ENCODE peak calls at places on chromosomes 6 and 20, in eight cellular contexts. A is GM13977, E is HFF-Myc, Q is osteoblast, O is IMR-90, I is right atrium auricular region, Z is astrocyte of the spinal cord, K is testis. G is an unnamed sample.

GRCh38 chr20:61520761-61521460 is 268.9 kb downstream of the CDH4 start:
- DNase-seq in A (no peak), Z (peak; percentile 90), I (no peak), Q (peak; percentile 93), E (peak; percentile 40), K (no peak), O (peak; percentile 89), G (no peak)

GRCh38 chr20:57777911-57778310 is 68.1 kb upstream of the PMEPA1 start:
- DNase-seq in O (no peak), A (no peak), E (no peak), Q (no peak), I (no peak), K (no peak), Z (no peak), G (no peak)

GRCh38 chr6:114286211-114286610 is 56.6 kb downstream of the HS3ST5 start:
- DNase-seq in K (no peak), O (no peak), A (no peak), Q (no peak), I (no peak), Z (no peak), E (no peak), G (no peak)

GRCh38 chr20:39810269-39810668 is 848.1 kb downstream of the DHX35 start:
- DNase-seq in E (no peak), Z (no peak), A (no peak), I (no peak), Q (no peak), O (no peak), K (no peak), G (no peak)

GRCh38 chr6:100116409-100117194 is 122.6 kb upstream of the MCHR2 start:
- DNase-seq in K (peak; percentile 67), A (peak; percentile 21), O (peak; percentile 76), Q (no peak), Z (peak; percentile 83), I (no peak), E (peak; percentile 83), G (peak; percentile 75)

GRCh38 chr6:35296931-35297330 is 687 bp upstream of the DEF6 start:
- DNase-seq in Q (no peak), E (no peak), Z (no peak), A (no peak), K (no peak), O (no peak), I (no peak), G (no peak)

GRCh38 chr6:170102582-170103481 is 188.0 kb downstream of the DLL1 start:
- DNase-seq in Q (peak; percentile 68), K (peak; percentile 11), O (no peak), A (no peak), I (peak; percentile 53), Z (no peak), E (no peak), G (no peak)

GRCh38 chr20:59151820-59152219 is 11.8 kb upstream of the ZNF831 start:
- DNase-seq in I (peak; percentile 28), Z (no peak), A (no peak), O (no peak), K (no peak), E (no peak), Q (no peak), G (no peak)

GRCh38 chr6:79544939-79545450 is 7.8 kb upstream of the LCA5 start:
- DNase-seq in A (peak; percentile 75), O (peak; percentile 99), Z (peak; percentile 99), I (peak; percentile 84), Q (peak; percentile 92), K (peak; percentile 81), E (peak; percentile 95), G (peak; percentile 90)

DNA sequence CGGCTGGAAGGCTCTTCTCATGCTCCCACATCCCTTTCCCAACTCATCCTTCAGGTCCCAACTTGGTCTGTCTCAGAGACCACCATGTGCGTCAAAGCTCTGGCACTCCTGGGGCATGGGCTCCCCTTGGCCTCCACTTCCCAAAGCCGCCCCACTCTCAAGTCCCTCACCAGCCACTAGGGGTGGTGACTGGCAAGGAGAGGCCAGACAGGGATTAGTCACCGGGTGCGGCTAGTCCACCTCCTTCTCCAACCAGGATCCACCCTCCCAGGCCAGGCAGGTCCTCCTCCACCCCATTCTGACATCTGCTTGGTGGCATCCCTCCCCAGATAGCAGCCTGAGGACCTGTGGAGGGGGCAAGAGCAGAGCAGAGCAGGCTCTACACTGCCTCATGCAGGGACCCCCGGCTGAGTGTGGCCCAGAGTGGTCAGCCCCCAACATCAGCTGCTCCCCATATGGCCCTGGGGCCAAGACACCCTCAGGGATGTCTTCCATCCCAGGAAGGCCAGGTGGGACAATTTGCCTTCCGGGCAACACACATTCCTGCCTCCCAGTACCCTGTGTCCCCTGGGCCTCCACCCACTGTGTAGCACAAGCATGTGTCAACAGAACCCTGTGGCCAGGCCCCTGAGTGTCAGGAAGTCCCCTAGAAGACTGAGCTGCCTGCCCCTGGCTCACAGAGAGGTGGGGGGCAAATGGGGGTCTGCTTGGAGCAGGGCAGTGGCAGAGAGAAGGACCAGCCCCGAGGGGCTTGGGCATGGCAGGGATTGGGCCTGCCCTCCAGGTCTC is 29.2 kb downstream of the YTHDF1 start:
- DNase-seq in I (no peak), E (no peak), Q (peak; percentile 90), A (no peak), Z (no peak), K (no peak), O (no peak), G (no peak)
- TF ChIP-seq CTCF in I (no peak), E (no peak), Q (peak; percentile 28), A (no peak), Z (peak; percentile 4), K (no peak), O (no peak), G (no peak)

GRCh38 chr6:2104524-2104880 is 140.9 kb downstream of the GMDS start:
- DNase-seq in I (no peak), Z (no peak), K (no peak), Q (no peak), O (no peak), E (no peak), A (no peak), G (no peak)
- TF ChIP-seq CTCF in I (no peak), Z (no peak), K (no peak), Q (no peak), O (no peak), E (no peak), A (no peak), G (no peak)

GRCh38 chr20:10972219-10972860 is 298.5 kb upstream of the JAG1 start:
- DNase-seq in A (no peak), E (no peak), K (no peak), I (no peak), Z (no peak), Q (no peak), O (no peak), G (no peak)
- TF ChIP-seq CTCF in A (no peak), E (peak; percentile 15), K (no peak), I (no peak), Z (peak; percentile 2), Q (peak; percentile 21), O (no peak), G (no peak)

GRCh38 chr20:32535953-32536823 is 48.9 kb downstream of the NOL4L start:
- DNase-seq in Z (no peak), O (peak; percentile 6), Q (peak; percentile 89), I (no peak), E (no peak), A (peak; percentile 92), K (peak; percentile 68), G (peak; percentile 92)

GRCh38 chr20:32534661-32535240 is 50.4 kb downstream of the NOL4L start:
- DNase-seq in K (no peak), Z (no peak), I (no peak), O (no peak), E (no peak), A (peak; percentile 43), Q (peak; percentile 69), G (no peak)

GRCh38 chr20:32537657-32538525 is 47.2 kb downstream of the NOL4L start:
- DNase-seq in E (no peak), Q (no peak), A (no peak), I (no peak), Z (no peak), O (no peak), K (no peak), G (peak; percentile 64)

GRCh38 chr20:32536861-32537656 is 48.1 kb downstream of the NOL4L start:
- DNase-seq in Z (no peak), A (no peak), I (no peak), K (peak; percentile 55), E (no peak), O (no peak), Q (no peak), G (peak; percentile 89)

DNA sequence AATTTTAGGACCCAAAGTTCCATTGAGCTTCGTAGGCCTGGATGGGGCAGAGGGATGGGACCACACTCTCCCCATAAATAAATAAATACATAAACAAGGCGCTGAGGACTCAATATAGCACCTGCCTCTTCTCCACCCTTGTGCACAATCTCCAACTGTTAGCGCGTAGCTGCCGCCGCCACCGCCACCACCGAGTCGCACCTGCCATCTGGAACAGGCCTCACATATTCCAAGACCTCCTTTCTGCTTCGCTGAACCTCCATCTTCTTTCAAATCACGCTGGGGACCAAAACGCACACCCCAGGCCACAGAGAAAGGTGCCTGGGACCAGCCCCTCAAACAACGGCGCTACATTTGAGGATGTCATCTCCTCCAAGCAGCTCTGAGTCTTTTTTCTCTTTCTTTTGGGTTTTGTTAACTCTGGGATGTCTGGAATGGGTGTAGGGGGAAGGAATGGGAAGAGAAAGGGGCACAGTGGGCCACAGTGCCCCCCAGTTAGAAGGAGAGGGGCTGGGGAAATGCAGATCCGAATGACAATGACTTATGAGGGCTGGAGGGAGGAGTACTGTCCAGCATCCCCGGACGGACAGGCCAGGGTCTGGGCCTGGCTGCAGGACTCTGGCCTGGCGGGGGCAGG is 49.7 kb downstream of the NOL4L start:
- DNase-seq in Q (no peak), O (no peak), Z (no peak), I (no peak), K (no peak), A (no peak), E (no peak), G (no peak)
- TF ChIP-seq CTCF in Q (no peak), O (no peak), Z (no peak), I (no peak), K (no peak), A (no peak), E (no peak), G (no peak)

DNA sequence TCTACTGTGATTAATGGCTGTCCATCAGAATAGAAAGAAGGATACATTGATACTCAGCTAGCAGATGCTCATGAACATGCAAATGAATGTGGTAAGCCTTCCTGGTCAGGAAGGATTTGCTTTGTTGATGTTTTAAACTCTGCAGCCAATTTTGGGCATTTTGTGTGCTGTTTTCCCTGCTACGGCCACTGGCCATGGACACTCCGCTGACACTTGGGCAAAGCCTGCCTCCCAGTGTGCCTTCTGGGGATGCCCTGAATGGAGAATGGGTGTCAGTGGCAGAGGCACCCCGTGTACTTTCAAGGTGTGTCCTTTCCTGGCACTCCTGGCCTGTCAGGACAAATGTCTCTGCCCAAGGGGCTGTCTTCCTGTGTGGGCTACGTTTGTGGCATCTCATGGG is 113.1 kb downstream of the SOBP start:
- DNase-seq in I (no peak), Q (no peak), O (no peak), Z (no peak), K (no peak), A (no peak), E (no peak), G (no peak)
- TF ChIP-seq CTCF in I (no peak), Q (peak; percentile 9), O (no peak), Z (no peak), K (no peak), A (no peak), E (no peak), G (no peak)

GRCh38 chr6:34237722-34238506 is 1.2 kb downstream of the HMGA1 start:
- DNase-seq in K (no peak), O (peak; percentile 33), Z (peak; percentile 22), I (no peak), A (peak; percentile 76), E (no peak), Q (peak; percentile 98), G (peak; percentile 71)
- TF ChIP-seq CTCF in K (no peak), O (peak; percentile 34), Z (peak; percentile 31), I (peak; percentile 14), A (peak; percentile 36), E (peak; percentile 17), Q (no peak), G (peak; percentile 17)